ENCODE peak calls at places on chromosomes 12 and 14, in nine cellular contexts. D is GM10248; N is naive thymus-derived CD8-positive, alpha-beta T cell; K is M059J; R is stimulated activated CD4-positive, alpha-beta T cell treated with anti-CD3 and anti-CD28 coated beads, Interleukin-12 subunit alpha, Interleukin-12 subunit beta, amount 100 ng/mL, for 24 hours; B is prostate gland; L is cardiac muscle cell; Z is GDM1; J is astrocyte of the spinal cord. U is an unnamed sample.
A peak's percentile ranks its signal among the peaks of the same experiment; 100 is the strongest.

GRCh38 chr12:80038062-80038560 is 61.2 kb upstream of the OTOGL start:
- DNase-seq in D (no peak), B (no peak), J (no peak), R (no peak), L (peak; percentile 37), Z (no peak), N (no peak), K (no peak), U (no peak)

GRCh38 chr12:57832966-57833365 is 13.6 kb downstream of the CTDSP2 start:
- DNase-seq in K (peak; percentile 43), N (no peak), J (no peak), Z (no peak), B (no peak), D (no peak), R (no peak), L (peak; percentile 28), U (no peak)

GRCh38 chr12:23484238-23484637 is 465.2 kb downstream of the SOX5 start:
- DNase-seq in J (peak; percentile 0), L (no peak), D (no peak), N (no peak), K (peak; percentile 66), R (no peak), B (no peak), Z (no peak), U (no peak)

GRCh38 chr14:102063092-102063807 is 23.6 kb downstream of the HSP90AA1 start:
- DNase-seq in B (peak; percentile 89), K (peak; percentile 82), R (peak; percentile 67), N (peak; percentile 56), Z (peak; percentile 64), J (peak; percentile 88), D (peak; percentile 71), L (peak; percentile 74), U (peak; percentile 54)

GRCh38 chr14:58805605-58806358 is 168.0 kb downstream of the DACT1 start:
- DNase-seq in B (no peak), L (no peak), R (no peak), Z (no peak), K (peak; percentile 63), J (peak; percentile 83), N (no peak), D (no peak), U (no peak)

GRCh38 chr12:29961231-29961630 is 177.5 kb upstream of the TMTC1 start:
- DNase-seq in N (no peak), Z (no peak), D (no peak), L (no peak), B (no peak), J (peak; percentile 45), R (no peak), K (no peak), U (no peak)

GRCh38 chr12:18683603-18684002 is 54.2 kb downstream of the PLCZ1 start:
- DNase-seq in D (no peak), N (no peak), L (no peak), K (peak; percentile 60), Z (no peak), R (no peak), B (no peak), J (peak; percentile 27), U (no peak)

GRCh38 chr14:71532349-71532748 is 399.9 kb upstream of the RGS6 start:
- DNase-seq in D (no peak), J (peak; percentile 91), N (no peak), R (no peak), Z (no peak), K (peak; percentile 81), B (no peak), L (no peak), U (no peak)

GRCh38 chr14:98946995-98947394 is 325.0 kb downstream of the BCL11B start:
- DNase-seq in D (no peak), N (no peak), R (no peak), K (no peak), J (no peak), Z (no peak), L (peak; percentile 10), B (peak; percentile 29), U (no peak)

GRCh38 chr12:123264642-123265041 is 7.0 kb downstream of the CDK2AP1 start:
- DNase-seq in B (no peak), J (no peak), L (peak; percentile 52), K (no peak), D (peak; percentile 46), R (no peak), N (no peak), Z (peak; percentile 42), U (no peak)

GRCh38 chr12:103505371-103506236 is 9.8 kb upstream of the C12orf42 start:
- DNase-seq in N (no peak), B (no peak), K (peak; percentile 56), Z (no peak), D (peak; percentile 79), R (peak; percentile 50), J (peak; percentile 3), L (no peak), U (peak; percentile 38)

GRCh38 chr14:37047226-37047625 is 125.2 kb downstream of the SLC25A21 start:
- DNase-seq in K (no peak), Z (no peak), J (no peak), N (no peak), B (no peak), D (no peak), L (no peak), R (no peak), U (no peak)

U was measured in GM19239.